ENCODE peak calls at places on chromosome 12, in ten cellular contexts. C, Y, I, S, O, U, E, Z, B and X are unnamed samples.
A peak's percentile ranks its signal among the peaks of the same experiment; 100 is the strongest.

GRCh38 chr12:18421840-18422239 is 160.5 kb downstream of the PIK3C2G start:
- DNase-seq in Z (no peak), C (no peak), S (no peak), B (no peak), U (no peak), O (no peak), I (no peak), Y (no peak), E (peak; percentile 28), X (no peak)

GRCh38 chr12:9049520-9050133 is 60.3 kb downstream of the KLRG1 start:
- DNase-seq in U (no peak), B (no peak), E (peak; percentile 61), Z (no peak), S (no peak), Y (no peak), C (peak; percentile 56), I (no peak), O (no peak), X (peak; percentile 49)

GRCh38 chr12:105352940-105353635 is 22.6 kb downstream of the C12orf75 start:
- DNase-seq in E (no peak), C (no peak), Z (no peak), S (no peak), Y (no peak), O (no peak), B (no peak), U (no peak), I (no peak), X (no peak)

GRCh38 chr12:127125607-127126259 is 1141.2 kb upstream of the TMEM132C start:
- DNase-seq in I (peak; percentile 55), O (no peak), C (peak; percentile 21), U (no peak), S (no peak), Z (peak; percentile 75), B (no peak), E (peak; percentile 65), Y (no peak), X (no peak)

GRCh38 chr12:97854477-97854876 is 391.9 kb downstream of the RMST start:
- DNase-seq in S (no peak), Z (no peak), O (no peak), E (no peak), U (no peak), Y (no peak), B (no peak), I (no peak), C (no peak), X (no peak)

GRCh38 chr12:12008931-12009611 is 61.7 kb upstream of the BCL2L14 start:
- DNase-seq in Z (peak; percentile 80), S (peak; percentile 95), E (peak; percentile 29), I (peak; percentile 67), U (peak; percentile 76), B (peak; percentile 80), Y (no peak), C (peak; percentile 70), O (peak; percentile 72), X (peak; percentile 83)

GRCh38 chr12:91219511-91219910 is 36.9 kb upstream of the DCN start:
- DNase-seq in U (no peak), B (no peak), S (no peak), E (peak; percentile 86), Y (no peak), I (no peak), Z (no peak), C (no peak), O (no peak), X (no peak)

GRCh38 chr12:126389215-126389841 is 1324.1 kb downstream of the AACS start:
- DNase-seq in U (no peak), Y (no peak), B (no peak), S (no peak), Z (no peak), C (no peak), E (peak; percentile 65), I (no peak), O (no peak), X (peak; percentile 57)

GRCh38 chr12:39102474-39103209 is 197.3 kb upstream of the CPNE8 start:
- DNase-seq in C (no peak), I (no peak), S (no peak), Z (no peak), Y (no peak), O (no peak), U (no peak), E (no peak), B (no peak), X (no peak)

GRCh38 chr12:13247596-13247995 is 51.1 kb downstream of the EMP1 start:
- DNase-seq in I (no peak), U (no peak), B (no peak), Z (no peak), S (no peak), C (no peak), Y (no peak), O (no peak), E (no peak), X (no peak)

GRCh38 chr12:7832059-7832696 is 40.5 kb downstream of the SLC2A14 start:
- DNase-seq in I (peak; percentile 30), B (no peak), U (peak; percentile 17), C (peak; percentile 35), Y (peak; percentile 50), Z (no peak), O (peak; percentile 42), E (peak; percentile 69), S (no peak), X (peak; percentile 20)

GRCh38 chr12:57514720-57515467 is 5.4 kb downstream of the DDIT3 start:
- DNase-seq in U (no peak), B (no peak), E (no peak), I (no peak), Z (no peak), C (no peak), Y (no peak), O (no peak), S (no peak), X (no peak)

GRCh38 chr12:102202556-102202955 is 4.9 kb upstream of the PMCH start:
- DNase-seq in Z (no peak), C (no peak), Y (no peak), I (no peak), E (no peak), S (no peak), U (no peak), O (no peak), B (no peak), X (no peak)

GRCh38 chr12:112111931-112112330 is 3.3 kb upstream of the NAA25 start:
- DNase-seq in U (no peak), C (no peak), O (no peak), E (peak; percentile 60), Z (peak; percentile 46), Y (no peak), B (peak; percentile 24), I (no peak), S (no peak), X (no peak)

GRCh38 chr12:87866602-87867292 is 162.5 kb downstream of the C12orf50 start:
- DNase-seq in Z (no peak), U (no peak), S (no peak), C (no peak), E (peak; percentile 8), I (no peak), O (no peak), Y (no peak), B (no peak), X (peak; percentile 8)

GRCh38 chr12:102426599-102427541 is 53.5 kb downstream of the IGF1 start:
- DNase-seq in Y (no peak), O (no peak), S (no peak), B (no peak), E (no peak), C (no peak), U (no peak), I (no peak), Z (no peak), X (no peak)

GRCh38 chr12:130665753-130666152 is 50.3 kb downstream of the RIMBP2 start:
- DNase-seq in S (no peak), I (no peak), O (no peak), U (no peak), B (no peak), C (no peak), Z (no peak), E (no peak), Y (no peak), X (no peak)

GRCh38 chr12:70962226-70962794 is 41.8 kb upstream of the PTPRR start:
- DNase-seq in Z (no peak), C (no peak), I (no peak), Y (no peak), U (no peak), O (no peak), B (no peak), S (no peak), E (no peak), X (no peak)

GRCh38 chr12:29863665-29864064 is 79.9 kb upstream of the TMTC1 start:
- DNase-seq in Y (no peak), I (no peak), B (no peak), E (no peak), O (no peak), S (no peak), U (no peak), Z (no peak), C (no peak), X (no peak)

GRCh38 chr12:8639936-8640335 is 22.7 kb downstream of the MFAP5 start:
- DNase-seq in B (no peak), I (no peak), O (no peak), S (no peak), Y (no peak), C (no peak), U (no peak), E (no peak), Z (no peak), X (no peak)

GRCh38 chr12:25276199-25276937 is 25.6 kb upstream of the KRAS start:
- DNase-seq in S (no peak), Z (peak; percentile 82), U (no peak), Y (no peak), B (no peak), C (no peak), E (peak; percentile 76), I (peak; percentile 82), O (no peak), X (peak; percentile 58)

GRCh38 chr12:113422030-113422900 is at the start of gene SDSL:
- DNase-seq in Z (no peak), B (peak; percentile 83), O (peak; percentile 89), I (peak; percentile 63), U (peak; percentile 21), S (peak; percentile 38), Y (peak; percentile 59), C (peak; percentile 57), E (peak; percentile 75), X (no peak)

GRCh38 chr12:4874671-4875070 is 35.0 kb upstream of the KCNA1 start:
- DNase-seq in I (no peak), B (no peak), U (no peak), Z (no peak), S (no peak), Y (no peak), C (no peak), O (no peak), E (no peak), X (no peak)

GRCh38 chr12:123897221-123897620 is 75.4 kb downstream of the CCDC92 start:
- DNase-seq in U (no peak), O (no peak), E (peak; percentile 68), Z (no peak), Y (no peak), C (no peak), B (no peak), S (no peak), I (no peak), X (no peak)

GRCh38 chr12:118714051-118714460 is 267.3 kb upstream of the SRRM4 start:
- DNase-seq in U (peak; percentile 54), I (peak; percentile 52), S (peak; percentile 69), B (peak; percentile 62), O (no peak), Y (peak; percentile 64), C (peak; percentile 48), E (no peak), Z (no peak), X (peak; percentile 60)

GRCh38 chr12:17456486-17456885 is 633.5 kb downstream of the RERGL start:
- DNase-seq in O (no peak), I (no peak), C (no peak), S (no peak), Z (no peak), E (no peak), B (no peak), U (no peak), Y (no peak), X (no peak)

GRCh38 chr12:39764944-39765560 is 145.4 kb upstream of the ABCD2 start:
- DNase-seq in I (no peak), E (peak; percentile 52), Z (no peak), U (peak; percentile 5), O (no peak), C (no peak), B (no peak), S (no peak), Y (no peak), X (peak; percentile 69)

GRCh38 chr12:74791365-74791764 is 253.7 kb downstream of the ATXN7L3B start:
- DNase-seq in E (no peak), C (no peak), B (no peak), Y (no peak), Z (no peak), O (no peak), U (no peak), S (no peak), I (no peak), X (no peak)